ENCODE peak calls at places on chromosomes 6 and 20, in six cellular contexts. R is stimulated activated naive CD8-positive, alpha-beta T cell treated with anti-CD3 and anti-CD28 coated beads, Interleukin-15, amount 100 ng/mL, for 72 hours; N is stimulated activated CD8-positive, alpha-beta memory T cell treated with anti-CD3 and anti-CD28 coated beads, Interleukin-2, amount 100 ng/mL, for 1 hour; X is ascending aorta; F is dorsolateral prefrontal cortex; P is GM19239. A is an unnamed sample.

GRCh38 chr20:45685896-45686295 is 15.9 kb upstream of the WFDC11 start:
- DNase-seq in R (no peak), P (no peak), F (no peak), N (no peak), X (no peak), A (peak)

GRCh38 chr6:7493866-7494265 is 47.6 kb upstream of the DSP start:
- DNase-seq in F (no peak), R (no peak), N (no peak), P (no peak), X (no peak), A (no peak)

GRCh38 chr6:93581371-93581770 is 162.0 kb upstream of the EPHA7 start:
- DNase-seq in F (no peak), N (no peak), R (no peak), P (no peak), X (no peak), A (no peak)

GRCh38 chr6:142485256-142485655 is 183.4 kb downstream of the ADGRG6 start:
- DNase-seq in R (no peak), F (no peak), N (no peak), X (no peak), P (no peak), A (peak)

GRCh38 chr6:110178626-110179405 is 654 bp downstream of the WASF1 start:
- DNase-seq in X (peak), F (peak), P (peak), N (peak), R (peak), A (peak)

GRCh38 chr6:1601616-1602355 is 7.9 kb upstream of the FOXC1 start:
- DNase-seq in X (peak), R (no peak), N (no peak), F (no peak), P (no peak), A (no peak)

GRCh38 chr6:76003686-76004085 is 68.8 kb downstream of the IMPG1 start:
- DNase-seq in R (no peak), F (no peak), N (no peak), X (no peak), P (no peak), A (no peak)

GRCh38 chr6:30813623-30814136 is 69.3 kb upstream of the IER3 start:
- DNase-seq in X (no peak), F (no peak), P (no peak), N (no peak), R (no peak), A (peak)

GRCh38 chr20:6802227-6802626 is 34.7 kb downstream of the BMP2 start:
- DNase-seq in F (no peak), R (no peak), X (no peak), P (no peak), N (no peak), A (no peak)

GRCh38 chr6:169062272-169062671 is 191.4 kb downstream of the THBS2 start:
- DNase-seq in R (no peak), X (no peak), F (no peak), N (no peak), P (no peak), A (no peak)

GRCh38 chr20:21548390-21549035 is 34.6 kb upstream of the NKX2-2 start:
- DNase-seq in R (peak), N (no peak), P (no peak), X (no peak), F (no peak), A (no peak)

GRCh38 chr20:50337521-50338466 is 147.2 kb downstream of the CEBPB start:
- DNase-seq in P (no peak), R (no peak), F (peak), X (no peak), N (no peak), A (no peak)

GRCh38 chr6:841569-841968 is 148.6 kb upstream of the EXOC2 start:
- DNase-seq in X (no peak), N (no peak), R (no peak), F (no peak), P (no peak), A (no peak)

GRCh38 chr20:61297981-61298380 is 45.9 kb downstream of the CDH4 start:
- DNase-seq in R (no peak), N (no peak), X (no peak), P (no peak), F (no peak), A (peak)

GRCh38 chr6:80541186-80541585 is 434.7 kb downstream of the BCKDHB start:
- DNase-seq in P (no peak), X (no peak), F (no peak), R (no peak), N (no peak), A (peak)

GRCh38 chr6:6918216-6918983 is 189.4 kb upstream of the RREB1 start:
- DNase-seq in N (no peak), F (peak), X (no peak), R (peak), P (peak), A (peak)

GRCh38 chr6:38749473-38749872 is 34.4 kb downstream of the DNAH8 start:
- DNase-seq in F (no peak), N (no peak), R (no peak), X (no peak), P (no peak), A (no peak)

GRCh38 chr6:41370488-41371111 is 35.2 kb downstream of the NCR2 start:
- DNase-seq in N (no peak), F (no peak), R (no peak), X (no peak), P (no peak), A (peak)

GRCh38 chr20:61901421-61902212 is 164.1 kb downstream of the TAF4 start:
- DNase-seq in N (no peak), F (no peak), P (no peak), X (no peak), R (no peak), A (peak)

GRCh38 chr6:28485482-28485881 is 30.1 kb downstream of the GPX6 start:
- DNase-seq in R (no peak), F (no peak), P (no peak), X (no peak), N (no peak), A (no peak)

GRCh38 chr6:106094261-106094963 is 8.3 kb downstream of the PRDM1 start:
- DNase-seq in F (no peak), N (no peak), P (no peak), R (no peak), X (no peak), A (no peak)